ENCODE peak calls at places on chromosome 14, in ten cellular contexts. One of them, this sample, is unnamed.

GRCh38 chr14:23125933-23126524 is 7.0 kb upstream of the CEBPE start:
- DNase-seq in cerebellar cortex: no peak
- DNase-seq in BJ: no peak
- DNase-seq in activated T-helper 9 cell treated with anti-CD3 and anti-CD28 coated beads, Interleukin-2, amount 50 U/mL, for 16 hours: no peak
- DNase-seq in tibial artery: no peak
- DNase-seq in naive B cell: no peak
- DNase-seq in stimulated activated CD8-positive, alpha-beta memory T cell treated with anti-CD3 and anti-CD28 coated beads, Interleukin-2, amount 100 ng/mL, for 1 hour: no peak
- DNase-seq in stomach: no peak
- DNase-seq in AG04449: no peak
- DNase-seq in NCI-H2029: no peak
- DNase-seq in this sample: no peak

GRCh38 chr14:45838597-45838996 is 585.6 kb upstream of the MIS18BP1 start:
- DNase-seq in cerebellar cortex: peak
- DNase-seq in BJ: no peak
- DNase-seq in activated T-helper 9 cell treated with anti-CD3 and anti-CD28 coated beads, Interleukin-2, amount 50 U/mL, for 16 hours: no peak
- DNase-seq in tibial artery: no peak
- DNase-seq in naive B cell: no peak
- DNase-seq in stimulated activated CD8-positive, alpha-beta memory T cell treated with anti-CD3 and anti-CD28 coated beads, Interleukin-2, amount 100 ng/mL, for 1 hour: no peak
- DNase-seq in stomach: no peak
- DNase-seq in AG04449: no peak
- DNase-seq in NCI-H2029: no peak
- DNase-seq in this sample: no peak

GRCh38 chr14:60839657-60840056 is 105.1 kb downstream of the MNAT1 start:
- DNase-seq in cerebellar cortex: no peak
- DNase-seq in BJ: no peak
- DNase-seq in activated T-helper 9 cell treated with anti-CD3 and anti-CD28 coated beads, Interleukin-2, amount 50 U/mL, for 16 hours: no peak
- DNase-seq in tibial artery: no peak
- DNase-seq in naive B cell: no peak
- DNase-seq in stimulated activated CD8-positive, alpha-beta memory T cell treated with anti-CD3 and anti-CD28 coated beads, Interleukin-2, amount 100 ng/mL, for 1 hour: no peak
- DNase-seq in stomach: no peak
- DNase-seq in AG04449: no peak
- DNase-seq in NCI-H2029: no peak
- DNase-seq in this sample: no peak

GRCh38 chr14:35235840-35236239 is 56.3 kb upstream of the PSMA6 start:
- DNase-seq in cerebellar cortex: no peak
- DNase-seq in BJ: no peak
- DNase-seq in activated T-helper 9 cell treated with anti-CD3 and anti-CD28 coated beads, Interleukin-2, amount 50 U/mL, for 16 hours: no peak
- DNase-seq in tibial artery: no peak
- DNase-seq in naive B cell: no peak
- DNase-seq in stimulated activated CD8-positive, alpha-beta memory T cell treated with anti-CD3 and anti-CD28 coated beads, Interleukin-2, amount 100 ng/mL, for 1 hour: no peak
- DNase-seq in stomach: no peak
- DNase-seq in AG04449: no peak
- DNase-seq in NCI-H2029: no peak
- DNase-seq in this sample: no peak

GRCh38 chr14:21267431-21267845 is 1.8 kb downstream of the HNRNPC start:
- DNase-seq in cerebellar cortex: no peak
- DNase-seq in BJ: no peak
- DNase-seq in activated T-helper 9 cell treated with anti-CD3 and anti-CD28 coated beads, Interleukin-2, amount 50 U/mL, for 16 hours: no peak
- DNase-seq in tibial artery: no peak
- DNase-seq in naive B cell: no peak
- DNase-seq in stimulated activated CD8-positive, alpha-beta memory T cell treated with anti-CD3 and anti-CD28 coated beads, Interleukin-2, amount 100 ng/mL, for 1 hour: no peak
- DNase-seq in stomach: no peak
- DNase-seq in AG04449: no peak
- DNase-seq in NCI-H2029: no peak
- DNase-seq in this sample: no peak

GRCh38 chr14:85535916-85536834 is 6.2 kb downstream of the FLRT2 start:
- DNase-seq in cerebellar cortex: no peak
- DNase-seq in BJ: no peak
- DNase-seq in activated T-helper 9 cell treated with anti-CD3 and anti-CD28 coated beads, Interleukin-2, amount 50 U/mL, for 16 hours: no peak
- DNase-seq in tibial artery: no peak
- DNase-seq in naive B cell: no peak
- DNase-seq in stimulated activated CD8-positive, alpha-beta memory T cell treated with anti-CD3 and anti-CD28 coated beads, Interleukin-2, amount 100 ng/mL, for 1 hour: no peak
- DNase-seq in stomach: no peak
- DNase-seq in AG04449: no peak
- DNase-seq in NCI-H2029: no peak
- DNase-seq in this sample: no peak

GRCh38 chr14:72000907-72001306 is 68.7 kb downstream of the RGS6 start:
- DNase-seq in cerebellar cortex: peak
- DNase-seq in BJ: no peak
- DNase-seq in activated T-helper 9 cell treated with anti-CD3 and anti-CD28 coated beads, Interleukin-2, amount 50 U/mL, for 16 hours: no peak
- DNase-seq in tibial artery: peak
- DNase-seq in naive B cell: no peak
- DNase-seq in stimulated activated CD8-positive, alpha-beta memory T cell treated with anti-CD3 and anti-CD28 coated beads, Interleukin-2, amount 100 ng/mL, for 1 hour: no peak
- DNase-seq in stomach: no peak
- DNase-seq in AG04449: no peak
- DNase-seq in NCI-H2029: no peak
- DNase-seq in this sample: no peak

GRCh38 chr14:94936411-94936892 is 166.5 kb upstream of the GSC start:
- DNase-seq in cerebellar cortex: peak
- DNase-seq in BJ: peak
- DNase-seq in activated T-helper 9 cell treated with anti-CD3 and anti-CD28 coated beads, Interleukin-2, amount 50 U/mL, for 16 hours: no peak
- DNase-seq in tibial artery: peak
- DNase-seq in naive B cell: no peak
- DNase-seq in stimulated activated CD8-positive, alpha-beta memory T cell treated with anti-CD3 and anti-CD28 coated beads, Interleukin-2, amount 100 ng/mL, for 1 hour: no peak
- DNase-seq in stomach: peak
- DNase-seq in AG04449: no peak
- DNase-seq in NCI-H2029: peak
- DNase-seq in this sample: peak

GRCh38 chr14:49173765-49174373 is 412.3 kb downstream of the RPS29 start:
- DNase-seq in cerebellar cortex: peak
- DNase-seq in BJ: no peak
- DNase-seq in activated T-helper 9 cell treated with anti-CD3 and anti-CD28 coated beads, Interleukin-2, amount 50 U/mL, for 16 hours: no peak
- DNase-seq in tibial artery: no peak
- DNase-seq in naive B cell: peak
- DNase-seq in stimulated activated CD8-positive, alpha-beta memory T cell treated with anti-CD3 and anti-CD28 coated beads, Interleukin-2, amount 100 ng/mL, for 1 hour: no peak
- DNase-seq in stomach: peak
- DNase-seq in AG04449: peak
- DNase-seq in NCI-H2029: peak
- DNase-seq in this sample: peak

GRCh38 chr14:22489957-22490950 is 98.8 kb downstream of the DAD1 start:
- DNase-seq in cerebellar cortex: no peak
- DNase-seq in BJ: no peak
- DNase-seq in activated T-helper 9 cell treated with anti-CD3 and anti-CD28 coated beads, Interleukin-2, amount 50 U/mL, for 16 hours: no peak
- DNase-seq in tibial artery: no peak
- DNase-seq in naive B cell: no peak
- DNase-seq in stimulated activated CD8-positive, alpha-beta memory T cell treated with anti-CD3 and anti-CD28 coated beads, Interleukin-2, amount 100 ng/mL, for 1 hour: no peak
- DNase-seq in stomach: no peak
- DNase-seq in AG04449: no peak
- DNase-seq in NCI-H2029: no peak
- DNase-seq in this sample: no peak

GRCh38 chr14:32883189-32883588 is 55.5 kb upstream of the NPAS3 start:
- DNase-seq in cerebellar cortex: no peak
- DNase-seq in BJ: no peak
- DNase-seq in activated T-helper 9 cell treated with anti-CD3 and anti-CD28 coated beads, Interleukin-2, amount 50 U/mL, for 16 hours: no peak
- DNase-seq in tibial artery: no peak
- DNase-seq in naive B cell: no peak
- DNase-seq in stimulated activated CD8-positive, alpha-beta memory T cell treated with anti-CD3 and anti-CD28 coated beads, Interleukin-2, amount 100 ng/mL, for 1 hour: no peak
- DNase-seq in stomach: no peak
- DNase-seq in AG04449: no peak
- DNase-seq in NCI-H2029: no peak
- DNase-seq in this sample: no peak

GRCh38 chr14:92507174-92507768 is 6.3 kb upstream of the RIN3 start:
- DNase-seq in cerebellar cortex: peak
- DNase-seq in BJ: no peak
- DNase-seq in activated T-helper 9 cell treated with anti-CD3 and anti-CD28 coated beads, Interleukin-2, amount 50 U/mL, for 16 hours: no peak
- DNase-seq in tibial artery: no peak
- DNase-seq in naive B cell: peak
- DNase-seq in stimulated activated CD8-positive, alpha-beta memory T cell treated with anti-CD3 and anti-CD28 coated beads, Interleukin-2, amount 100 ng/mL, for 1 hour: no peak
- DNase-seq in stomach: no peak
- DNase-seq in AG04449: no peak
- DNase-seq in NCI-H2029: peak
- DNase-seq in this sample: no peak

GRCh38 chr14:72574687-72575086 is 319.2 kb downstream of the DPF3 start:
- DNase-seq in cerebellar cortex: no peak
- DNase-seq in BJ: no peak
- DNase-seq in activated T-helper 9 cell treated with anti-CD3 and anti-CD28 coated beads, Interleukin-2, amount 50 U/mL, for 16 hours: no peak
- DNase-seq in tibial artery: no peak
- DNase-seq in naive B cell: no peak
- DNase-seq in stimulated activated CD8-positive, alpha-beta memory T cell treated with anti-CD3 and anti-CD28 coated beads, Interleukin-2, amount 100 ng/mL, for 1 hour: no peak
- DNase-seq in stomach: no peak
- DNase-seq in AG04449: no peak
- DNase-seq in NCI-H2029: no peak
- DNase-seq in this sample: no peak

GRCh38 chr14:104343690-104344640 is 205.6 kb downstream of the KIF26A start:
- DNase-seq in cerebellar cortex: no peak
- DNase-seq in BJ: no peak
- DNase-seq in activated T-helper 9 cell treated with anti-CD3 and anti-CD28 coated beads, Interleukin-2, amount 50 U/mL, for 16 hours: no peak
- DNase-seq in tibial artery: peak
- DNase-seq in naive B cell: no peak
- DNase-seq in stimulated activated CD8-positive, alpha-beta memory T cell treated with anti-CD3 and anti-CD28 coated beads, Interleukin-2, amount 100 ng/mL, for 1 hour: no peak
- DNase-seq in stomach: peak
- DNase-seq in AG04449: no peak
- DNase-seq in NCI-H2029: no peak
- DNase-seq in this sample: no peak

GRCh38 chr14:69716483-69717187 is 50.3 kb upstream of the SRSF5 start:
- DNase-seq in cerebellar cortex: no peak
- DNase-seq in BJ: peak
- DNase-seq in activated T-helper 9 cell treated with anti-CD3 and anti-CD28 coated beads, Interleukin-2, amount 50 U/mL, for 16 hours: peak
- DNase-seq in tibial artery: no peak
- DNase-seq in naive B cell: no peak
- DNase-seq in stimulated activated CD8-positive, alpha-beta memory T cell treated with anti-CD3 and anti-CD28 coated beads, Interleukin-2, amount 100 ng/mL, for 1 hour: no peak
- DNase-seq in stomach: no peak
- DNase-seq in AG04449: peak
- DNase-seq in NCI-H2029: no peak
- DNase-seq in this sample: peak

GRCh38 chr14:73752297-73752992 is 38.3 kb upstream of the PNMA1 start:
- DNase-seq in cerebellar cortex: no peak
- DNase-seq in BJ: peak
- DNase-seq in activated T-helper 9 cell treated with anti-CD3 and anti-CD28 coated beads, Interleukin-2, amount 50 U/mL, for 16 hours: no peak
- DNase-seq in tibial artery: peak
- DNase-seq in naive B cell: peak
- DNase-seq in stimulated activated CD8-positive, alpha-beta memory T cell treated with anti-CD3 and anti-CD28 coated beads, Interleukin-2, amount 100 ng/mL, for 1 hour: no peak
- DNase-seq in stomach: peak
- DNase-seq in AG04449: peak
- DNase-seq in NCI-H2029: no peak
- DNase-seq in this sample: peak

GRCh38 chr14:61495809-61496208 is 174.4 kb downstream of the PRKCH start:
- DNase-seq in cerebellar cortex: no peak
- DNase-seq in BJ: no peak
- DNase-seq in activated T-helper 9 cell treated with anti-CD3 and anti-CD28 coated beads, Interleukin-2, amount 50 U/mL, for 16 hours: no peak
- DNase-seq in tibial artery: no peak
- DNase-seq in naive B cell: no peak
- DNase-seq in stimulated activated CD8-positive, alpha-beta memory T cell treated with anti-CD3 and anti-CD28 coated beads, Interleukin-2, amount 100 ng/mL, for 1 hour: no peak
- DNase-seq in stomach: no peak
- DNase-seq in AG04449: no peak
- DNase-seq in NCI-H2029: no peak
- DNase-seq in this sample: no peak